ENCODE peak calls at places on chromosomes 1 and 21, in nine cellular contexts. U is CD4-positive, alpha-beta T cell; Y is DND-41; F is activated T-helper 1 cell treated with Interleukin-2 at 50 U/mL for 16 hours; Q is A549; S is Calu3; C is uterus; Z is fibroblast of mammary gland; A is Right ventricle myocardium inferior. N is an unnamed sample.

GRCh38 chr1:117658676-117659075 is 52.8 kb downstream of the TENT5C start:
- DNase-seq in C (no peak), A (no peak), F (peak; percentile 58), Z (no peak), U (peak; percentile 63), Y (peak; percentile 91), S (no peak), Q (no peak), N (no peak)

GRCh38 chr1:198212675-198213074 is 55.9 kb downstream of the NEK7 start:
- DNase-seq in A (no peak), C (no peak), Z (peak; percentile 99), U (no peak), Q (peak; percentile 6), S (no peak), F (no peak), Y (no peak), N (peak; percentile 84)

GRCh38 chr1:91760487-91760886 is 125.5 kb downstream of the TGFBR3 start:
- DNase-seq in F (no peak), A (no peak), Q (no peak), Z (no peak), Y (no peak), C (no peak), S (no peak), U (no peak), N (no peak)

GRCh38 chr1:147598631-147599361 is 57.5 kb downstream of the BCL9 start:
- DNase-seq in F (no peak), U (no peak), A (peak; percentile 74), Y (peak; percentile 63), C (peak; percentile 24), Q (no peak), S (peak; percentile 36), Z (peak; percentile 16), N (peak; percentile 8)

GRCh38 chr1:226979115-226979516 is 39.0 kb downstream of the COQ8A start:
- DNase-seq in Q (no peak), F (no peak), Y (no peak), A (peak; percentile 66), Z (no peak), S (no peak), U (no peak), C (no peak), N (no peak)

GRCh38 chr1:89042491-89042890 is 19.8 kb upstream of the GBP3 start:
- DNase-seq in S (no peak), F (no peak), A (no peak), U (no peak), Q (no peak), C (no peak), Z (no peak), Y (no peak), N (no peak)

GRCh38 chr1:27592600-27593340 is 11.2 kb downstream of the AHDC1 start:
- DNase-seq in F (no peak), Q (no peak), U (no peak), C (no peak), A (no peak), Y (no peak), Z (no peak), S (no peak), N (no peak)

GRCh38 chr1:53535846-53536245 is 76.6 kb downstream of the DMRTB1 start:
- DNase-seq in Y (no peak), C (no peak), U (no peak), S (no peak), Z (peak; percentile 29), Q (no peak), F (no peak), A (no peak), N (no peak)

GRCh38 chr1:206579747-206580437 is 32.4 kb downstream of the EIF2D start:
- DNase-seq in Y (peak; percentile 62), Z (peak; percentile 79), C (peak; percentile 41), F (peak; percentile 71), S (no peak), U (peak; percentile 64), Q (no peak), A (peak; percentile 94), N (peak; percentile 54)

GRCh38 chr1:168110896-168111545 is 25.7 kb downstream of the GPR161 start:
- DNase-seq in A (no peak), S (no peak), F (no peak), Z (peak; percentile 52), C (no peak), U (no peak), Y (no peak), Q (no peak), N (no peak)

GRCh38 chr21:39610705-39611104 is 2.0 kb upstream of the B3GALT5 start:
- DNase-seq in S (no peak), U (no peak), Q (peak; percentile 2), A (no peak), Z (no peak), Y (no peak), F (no peak), C (no peak), N (no peak)

GRCh38 chr1:228101994-228102790 is 933 bp downstream of the C1orf35 start:
- DNase-seq in C (no peak), Z (no peak), F (peak; percentile 47), S (peak; percentile 82), A (no peak), Q (peak; percentile 55), Y (peak; percentile 64), U (peak; percentile 50), N (no peak)

GRCh38 chr1:121417289-121417955 is 232.6 kb downstream of the SRGAP2C start:
- DNase-seq in F (no peak), Z (no peak), A (no peak), Q (no peak), U (no peak), Y (no peak), C (no peak), S (peak; percentile 7), N (no peak)

GRCh38 chr1:16248603-16249534 is 11.9 kb upstream of the CPLANE2 start:
- DNase-seq in C (peak; percentile 88), Q (no peak), Y (peak; percentile 59), F (no peak), A (peak; percentile 91), S (peak; percentile 65), Z (peak; percentile 77), U (no peak), N (peak; percentile 53)

GRCh38 chr1:8745749-8746390 is 71.6 kb downstream of the RERE start:
- DNase-seq in U (no peak), Q (no peak), Y (no peak), C (no peak), F (no peak), A (no peak), S (no peak), Z (no peak), N (no peak)

GRCh38 chr1:5610432-5610831 is 381.8 kb downstream of the NPHP4 start:
- DNase-seq in S (no peak), Q (no peak), C (no peak), U (no peak), A (no peak), Y (no peak), F (no peak), Z (no peak), N (no peak)

GRCh38 chr21:16539041-16539440 is 809.3 kb downstream of the USP25 start:
- DNase-seq in F (no peak), U (no peak), S (no peak), Y (no peak), Q (no peak), Z (peak; percentile 54), C (no peak), A (no peak), N (no peak)

GRCh38 chr1:27937524-27937836 is 2.7 kb downstream of the SMPDL3B start:
- DNase-seq in C (no peak), A (no peak), Q (no peak), U (no peak), S (no peak), Y (no peak), Z (no peak), F (no peak), N (no peak)

GRCh38 chr1:118868387-118868786 is 119.8 kb downstream of the TBX15 start:
- DNase-seq in Q (no peak), U (no peak), A (no peak), F (no peak), Y (no peak), Z (no peak), C (no peak), S (no peak), N (no peak)

GRCh38 chr1:4681026-4681425 is 26.6 kb downstream of the AJAP1 start:
- DNase-seq in Z (no peak), F (no peak), A (no peak), C (no peak), Y (no peak), S (no peak), U (no peak), Q (no peak), N (no peak)

GRCh38 chr1:151061012-151061401 is 810 bp downstream of the MLLT11 start:
- DNase-seq in C (no peak), Q (peak; percentile 64), U (no peak), A (no peak), Z (no peak), Y (peak; percentile 62), F (no peak), S (no peak), N (no peak)

GRCh38 chr1:151825204-151825603 is 6.4 kb downstream of the RORC start:
- DNase-seq in Y (peak; percentile 35), F (no peak), U (no peak), Q (no peak), Z (no peak), S (no peak), A (no peak), C (no peak), N (no peak)

GRCh38 chr1:100346387-100346786 is 5.9 kb upstream of the CDC14A start:
- DNase-seq in Q (no peak), A (no peak), C (no peak), F (no peak), S (no peak), Z (no peak), Y (no peak), U (no peak), N (no peak)

GRCh38 chr1:42311138-42311537 is 23.9 kb downstream of the FOXJ3 start:
- DNase-seq in F (no peak), Y (no peak), S (no peak), C (no peak), Q (no peak), U (no peak), Z (peak; percentile 21), A (no peak), N (no peak)

GRCh38 chr1:41416552-41417334 is 55.5 kb downstream of the FOXO6 start:
- DNase-seq in F (peak; percentile 41), U (peak; percentile 47), Z (peak; percentile 72), A (peak; percentile 81), Y (peak; percentile 65), Q (peak; percentile 76), C (peak; percentile 61), S (peak; percentile 86), N (peak; percentile 56)

GRCh38 chr1:153540394-153541361 is at the start of gene S100A5:
- DNase-seq in Z (peak; percentile 76), U (peak; percentile 35), C (no peak), Y (peak; percentile 88), Q (no peak), S (no peak), A (no peak), F (no peak), N (peak; percentile 35)

GRCh38 chr1:7636801-7637526 is 134.1 kb upstream of the VAMP3 start:
- DNase-seq in A (peak; percentile 57), Z (no peak), Y (no peak), C (no peak), F (no peak), U (no peak), Q (no peak), S (no peak), N (no peak)

GRCh38 chr1:204813522-204813921 is 57.1 kb upstream of the NFASC start:
- DNase-seq in F (no peak), C (no peak), S (no peak), U (no peak), Z (no peak), Q (no peak), Y (no peak), A (no peak), N (no peak)

GRCh38 chr1:178862864-178863263 is 8.0 kb downstream of the ANGPTL1 start:
- DNase-seq in A (no peak), Z (no peak), C (no peak), Y (no peak), F (no peak), S (no peak), U (no peak), Q (no peak), N (no peak)

GRCh38 chr1:161691846-161692245 is 15.2 kb upstream of the FCRLA start:
- DNase-seq in S (no peak), Q (no peak), A (no peak), U (no peak), Y (no peak), Z (no peak), F (no peak), C (no peak), N (no peak)

GRCh38 chr1:181149326-181150000 is 61.0 kb downstream of the IER5 start:
- DNase-seq in Y (peak; percentile 95), S (no peak), Z (no peak), C (no peak), U (peak; percentile 54), F (peak; percentile 56), Q (no peak), A (no peak), N (no peak)

N was measured in HFFc6.